ENCODE peak calls at places on chromosomes 12 and 14, in four cellular contexts. V, M, A and B are unnamed samples.
A peak's percentile ranks its signal among the peaks of the same experiment; 100 is the strongest.

GRCh38 chr14:102063808-102064429 is 22.9 kb downstream of the HSP90AA1 start:
- DNase-seq in M (no peak), V (no peak), A (no peak), B (no peak)

GRCh38 chr14:82313889-82314288 is 780.2 kb upstream of the SEL1L start:
- DNase-seq in A (no peak), V (no peak), M (no peak), B (peak; percentile 100)

GRCh38 chr12:7995266-7995963 is 37.1 kb upstream of the FOXJ2 start:
- DNase-seq in A (peak; percentile 64), M (peak; percentile 75), V (peak; percentile 81), B (peak; percentile 41)

GRCh38 chr14:100703574-100704220 is 23.0 kb upstream of the DLK1 start:
- DNase-seq in M (no peak), V (no peak), A (no peak), B (no peak)

GRCh38 chr12:78898416-78898815 is 33.8 kb downstream of the SYT1 start:
- DNase-seq in V (peak; percentile 26), M (no peak), A (no peak), B (no peak)

GRCh38 chr12:119869720-119870119 is 7.4 kb downstream of the CIT start:
- DNase-seq in M (peak; percentile 85), A (no peak), V (peak; percentile 43), B (no peak)

GRCh38 chr12:118537481-118537917 is 161.1 kb downstream of the SUDS3 start:
- DNase-seq in M (no peak), A (no peak), V (no peak), B (no peak)

GRCh38 chr14:77051101-77051500 is 22.6 kb upstream of the IRF2BPL start:
- DNase-seq in M (no peak), A (no peak), V (no peak), B (no peak)

GRCh38 chr14:66572836-66573235 is 64.9 kb downstream of the GPHN start:
- DNase-seq in V (peak; percentile 3), M (no peak), A (no peak), B (no peak)

GRCh38 chr14:53060046-53060445 is 93.1 kb downstream of the DDHD1 start:
- DNase-seq in A (no peak), V (no peak), M (no peak), B (no peak)

GRCh38 chr12:58309806-58310205 is 368.4 kb downstream of the ATP23 start:
- DNase-seq in M (no peak), V (peak; percentile 64), A (no peak), B (no peak)

GRCh38 chr12:123121670-123122069 is 29.2 kb downstream of the PITPNM2 start:
- DNase-seq in M (no peak), A (no peak), V (no peak), B (no peak)

GRCh38 chr14:55514819-55515470 is 65.1 kb upstream of the KTN1 start:
- DNase-seq in V (no peak), A (no peak), M (peak; percentile 24), B (no peak)

GRCh38 chr12:54932691-54933090 is 51.9 kb downstream of the TESPA1 start:
- DNase-seq in A (no peak), M (no peak), V (no peak), B (peak; percentile 50)

GRCh38 chr12:93376436-93377251 is 1.1 kb upstream of the NUDT4 start:
- DNase-seq in A (peak; percentile 26), M (no peak), V (peak; percentile 82), B (no peak)

GRCh38 chr12:107329569-107330324 is 236.4 kb upstream of the CRY1 start:
- DNase-seq in M (no peak), V (no peak), A (no peak), B (no peak)

GRCh38 chr12:54262403-54262925 is 17.5 kb downstream of the CBX5 start:
- DNase-seq in V (peak; percentile 81), A (no peak), M (no peak), B (no peak)

GRCh38 chr14:90620540-90621204 is 195.6 kb downstream of the TTC7B start:
- DNase-seq in V (no peak), A (no peak), M (no peak), B (no peak)

GRCh38 chr12:51592034-51592705 is 1.1 kb downstream of the SCN8A start:
- DNase-seq in V (peak; percentile 30), M (peak; percentile 75), A (no peak), B (no peak)